ENCODE peak calls at places on chromosomes 12 and 14, in six cellular contexts. One of them, this sample, is unnamed.
A peak's percentile ranks its signal among the peaks of the same experiment; 100 is the strongest.

GRCh38 chr14:96027356-96028335 is 11.5 kb upstream of the C14orf132 start:
- DNase-seq in CD4-positive, CD25-positive, alpha-beta regulatory T cell: no peak
- DNase-seq in sigmoid colon: no peak
- DNase-seq in thoracic aorta: no peak
- DNase-seq in OCI-LY7: no peak
- DNase-seq in spleen: no peak
- DNase-seq in this sample: no peak

GRCh38 chr12:11719678-11720099 is 70.2 kb downstream of the ETV6 start:
- DNase-seq in thoracic aorta: peak; percentile 60
- DNase-seq in sigmoid colon: peak; percentile 76
- DNase-seq in OCI-LY7: no peak
- DNase-seq in spleen: peak; percentile 88
- DNase-seq in CD4-positive, CD25-positive, alpha-beta regulatory T cell: no peak
- DNase-seq in this sample: peak; percentile 75

GRCh38 chr12:11497995-11498394 is 102.6 kb upstream of the PRB2 start:
- DNase-seq in CD4-positive, CD25-positive, alpha-beta regulatory T cell: no peak
- DNase-seq in OCI-LY7: peak; percentile 62
- DNase-seq in thoracic aorta: no peak
- DNase-seq in sigmoid colon: no peak
- DNase-seq in spleen: no peak
- DNase-seq in this sample: no peak

GRCh38 chr12:90335561-90335960 is 619.4 kb downstream of the CCER1 start:
- DNase-seq in sigmoid colon: no peak
- DNase-seq in thoracic aorta: no peak
- DNase-seq in CD4-positive, CD25-positive, alpha-beta regulatory T cell: no peak
- DNase-seq in spleen: no peak
- DNase-seq in OCI-LY7: no peak
- DNase-seq in this sample: peak; percentile 47

GRCh38 chr12:48003226-48004038 is 844 bp downstream of the COL2A1 start:
- DNase-seq in sigmoid colon: no peak
- DNase-seq in CD4-positive, CD25-positive, alpha-beta regulatory T cell: peak; percentile 19
- DNase-seq in spleen: no peak
- DNase-seq in OCI-LY7: no peak
- DNase-seq in thoracic aorta: no peak
- DNase-seq in this sample: peak; percentile 17

GRCh38 chr12:98698603-98699463 is 53.7 kb downstream of the APAF1 start:
- DNase-seq in thoracic aorta: no peak
- DNase-seq in OCI-LY7: peak; percentile 68
- DNase-seq in CD4-positive, CD25-positive, alpha-beta regulatory T cell: peak; percentile 50
- DNase-seq in sigmoid colon: peak; percentile 71
- DNase-seq in spleen: no peak
- DNase-seq in this sample: peak; percentile 71

GRCh38 chr12:80268924-80269749 is 169.8 kb downstream of the OTOGL start:
- DNase-seq in sigmoid colon: no peak
- DNase-seq in OCI-LY7: no peak
- DNase-seq in thoracic aorta: no peak
- DNase-seq in spleen: no peak
- DNase-seq in CD4-positive, CD25-positive, alpha-beta regulatory T cell: no peak
- DNase-seq in this sample: peak; percentile 92

GRCh38 chr12:53659011-53659551 is 16.8 kb downstream of the ATP5MC2 start:
- DNase-seq in spleen: no peak
- DNase-seq in thoracic aorta: no peak
- DNase-seq in OCI-LY7: no peak
- DNase-seq in sigmoid colon: no peak
- DNase-seq in CD4-positive, CD25-positive, alpha-beta regulatory T cell: no peak
- DNase-seq in this sample: peak; percentile 93

GRCh38 chr14:100747021-100747586 is 20.4 kb downstream of the DLK1 start:
- DNase-seq in OCI-LY7: no peak
- DNase-seq in thoracic aorta: no peak
- DNase-seq in CD4-positive, CD25-positive, alpha-beta regulatory T cell: no peak
- DNase-seq in sigmoid colon: peak; percentile 58
- DNase-seq in spleen: peak; percentile 47
- DNase-seq in this sample: peak; percentile 95

GRCh38 chr14:22685467-22685866 is 41.3 kb upstream of the OR6J1 start:
- DNase-seq in thoracic aorta: no peak
- DNase-seq in OCI-LY7: no peak
- DNase-seq in sigmoid colon: no peak
- DNase-seq in CD4-positive, CD25-positive, alpha-beta regulatory T cell: no peak
- DNase-seq in spleen: no peak
- DNase-seq in this sample: no peak

GRCh38 chr12:65415826-65416225 is 137.3 kb downstream of the MSRB3 start:
- DNase-seq in CD4-positive, CD25-positive, alpha-beta regulatory T cell: no peak
- DNase-seq in spleen: no peak
- DNase-seq in sigmoid colon: no peak
- DNase-seq in OCI-LY7: no peak
- DNase-seq in thoracic aorta: no peak
- DNase-seq in this sample: no peak

GRCh38 chr14:49770212-49770817 is 2.4 kb downstream of the KLHDC2 start:
- DNase-seq in spleen: no peak
- DNase-seq in CD4-positive, CD25-positive, alpha-beta regulatory T cell: no peak
- DNase-seq in thoracic aorta: no peak
- DNase-seq in sigmoid colon: no peak
- DNase-seq in OCI-LY7: no peak
- DNase-seq in this sample: peak; percentile 55

GRCh38 chr12:85036241-85036707 is at the start of the genes LRRIQ1 and TSPAN19:
- DNase-seq in spleen: peak; percentile 67
- DNase-seq in OCI-LY7: peak; percentile 1
- DNase-seq in CD4-positive, CD25-positive, alpha-beta regulatory T cell: no peak
- DNase-seq in thoracic aorta: no peak
- DNase-seq in sigmoid colon: peak; percentile 76
- DNase-seq in this sample: peak; percentile 92

GRCh38 chr12:79374543-79374942 is 316.2 kb downstream of the PAWR start:
- DNase-seq in thoracic aorta: no peak
- DNase-seq in spleen: no peak
- DNase-seq in sigmoid colon: no peak
- DNase-seq in CD4-positive, CD25-positive, alpha-beta regulatory T cell: no peak
- DNase-seq in OCI-LY7: no peak
- DNase-seq in this sample: no peak

GRCh38 chr12:45232771-45233372 is 17.0 kb downstream of the ANO6 start:
- DNase-seq in thoracic aorta: peak; percentile 51
- DNase-seq in CD4-positive, CD25-positive, alpha-beta regulatory T cell: no peak
- DNase-seq in sigmoid colon: peak; percentile 73
- DNase-seq in spleen: no peak
- DNase-seq in OCI-LY7: no peak
- DNase-seq in this sample: peak; percentile 92

GRCh38 chr14:71478542-71478941 is 453.7 kb upstream of the RGS6 start:
- DNase-seq in OCI-LY7: peak; percentile 7
- DNase-seq in CD4-positive, CD25-positive, alpha-beta regulatory T cell: no peak
- DNase-seq in thoracic aorta: no peak
- DNase-seq in spleen: no peak
- DNase-seq in sigmoid colon: no peak
- DNase-seq in this sample: peak; percentile 71

GRCh38 chr14:81464253-81465001 is 64.3 kb upstream of the STON2 start:
- DNase-seq in sigmoid colon: no peak
- DNase-seq in thoracic aorta: no peak
- DNase-seq in spleen: no peak
- DNase-seq in CD4-positive, CD25-positive, alpha-beta regulatory T cell: peak; percentile 79
- DNase-seq in OCI-LY7: peak; percentile 81
- DNase-seq in this sample: peak; percentile 39

GRCh38 chr14:60215127-60215444 is 33.9 kb upstream of the PPM1A start:
- DNase-seq in spleen: no peak
- DNase-seq in sigmoid colon: no peak
- DNase-seq in thoracic aorta: no peak
- DNase-seq in OCI-LY7: no peak
- DNase-seq in CD4-positive, CD25-positive, alpha-beta regulatory T cell: no peak
- DNase-seq in this sample: no peak

GRCh38 chr14:77046706-77047105 is 18.2 kb upstream of the IRF2BPL start:
- DNase-seq in sigmoid colon: no peak
- DNase-seq in spleen: no peak
- DNase-seq in CD4-positive, CD25-positive, alpha-beta regulatory T cell: no peak
- DNase-seq in thoracic aorta: no peak
- DNase-seq in OCI-LY7: no peak
- DNase-seq in this sample: no peak

GRCh38 chr14:77086017-77086727 is 11.9 kb upstream of the CIPC start:
- DNase-seq in OCI-LY7: no peak
- DNase-seq in sigmoid colon: no peak
- DNase-seq in spleen: no peak
- DNase-seq in CD4-positive, CD25-positive, alpha-beta regulatory T cell: peak; percentile 11
- DNase-seq in thoracic aorta: no peak
- DNase-seq in this sample: peak; percentile 72

GRCh38 chr14:47438650-47439140 is 236.7 kb downstream of the MDGA2 start:
- DNase-seq in CD4-positive, CD25-positive, alpha-beta regulatory T cell: no peak
- DNase-seq in OCI-LY7: no peak
- DNase-seq in thoracic aorta: no peak
- DNase-seq in sigmoid colon: no peak
- DNase-seq in spleen: no peak
- DNase-seq in this sample: peak; percentile 5

GRCh38 chr12:95218164-95218851 is 701 bp downstream of the VEZT start:
- DNase-seq in spleen: no peak
- DNase-seq in thoracic aorta: no peak
- DNase-seq in OCI-LY7: peak; percentile 79
- DNase-seq in CD4-positive, CD25-positive, alpha-beta regulatory T cell: peak; percentile 62
- DNase-seq in sigmoid colon: no peak
- DNase-seq in this sample: peak; percentile 67

GRCh38 chr12:45302621-45303020 is 86.7 kb downstream of the ANO6 start:
- DNase-seq in sigmoid colon: no peak
- DNase-seq in OCI-LY7: no peak
- DNase-seq in thoracic aorta: no peak
- DNase-seq in spleen: no peak
- DNase-seq in CD4-positive, CD25-positive, alpha-beta regulatory T cell: no peak
- DNase-seq in this sample: no peak

GRCh38 chr14:66231823-66232222 is 254.3 kb upstream of the CCDC196 start:
- DNase-seq in spleen: no peak
- DNase-seq in thoracic aorta: no peak
- DNase-seq in CD4-positive, CD25-positive, alpha-beta regulatory T cell: no peak
- DNase-seq in OCI-LY7: no peak
- DNase-seq in sigmoid colon: no peak
- DNase-seq in this sample: no peak

GRCh38 chr12:7937867-7938506 is 2.0 kb upstream of the SLC2A3 start:
- DNase-seq in CD4-positive, CD25-positive, alpha-beta regulatory T cell: no peak
- DNase-seq in sigmoid colon: no peak
- DNase-seq in spleen: no peak
- DNase-seq in thoracic aorta: no peak
- DNase-seq in OCI-LY7: no peak
- DNase-seq in this sample: peak; percentile 22

GRCh38 chr14:74286736-74287135 is 16.0 kb downstream of the ABCD4 start:
- DNase-seq in CD4-positive, CD25-positive, alpha-beta regulatory T cell: no peak
- DNase-seq in sigmoid colon: no peak
- DNase-seq in spleen: no peak
- DNase-seq in thoracic aorta: no peak
- DNase-seq in OCI-LY7: no peak
- DNase-seq in this sample: no peak

GRCh38 chr14:50785506-50786063 is 45.4 kb downstream of the NIN start:
- DNase-seq in CD4-positive, CD25-positive, alpha-beta regulatory T cell: peak; percentile 18
- DNase-seq in OCI-LY7: peak; percentile 35
- DNase-seq in sigmoid colon: no peak
- DNase-seq in spleen: no peak
- DNase-seq in thoracic aorta: no peak
- DNase-seq in this sample: no peak

DNA sequence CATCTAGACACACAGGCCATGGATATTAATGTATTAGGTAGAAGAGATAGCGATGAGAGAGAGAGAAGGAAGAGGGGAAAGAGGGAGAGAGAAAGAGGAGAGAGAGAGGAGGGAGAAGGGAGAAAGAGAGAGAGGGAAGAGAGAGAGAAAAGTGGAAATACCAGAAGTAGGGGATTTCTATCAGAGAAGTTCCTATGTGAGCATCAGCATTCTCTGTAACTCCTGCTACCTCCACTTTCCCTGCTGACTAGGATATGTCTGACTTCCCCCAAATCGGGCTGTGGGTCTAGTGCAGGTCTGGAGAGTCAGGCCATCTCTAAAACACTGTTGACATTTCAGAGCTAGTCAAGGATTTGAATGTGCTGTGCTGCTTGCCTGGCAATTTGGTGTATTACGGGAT is 3.6 kb downstream of the ARHGDIB start:
- DNase-seq in thoracic aorta: no peak
- DNase-seq in spleen: no peak
- DNase-seq in CD4-positive, CD25-positive, alpha-beta regulatory T cell: no peak
- DNase-seq in sigmoid colon: no peak
- DNase-seq in OCI-LY7: no peak
- DNase-seq in this sample: no peak
- H3K27ac ChIP-seq in thoracic aorta: peak overlapping the region; percentile 55
- H3K27ac ChIP-seq in spleen: peak overlapping the region; percentile 90
- H3K27ac ChIP-seq in CD4-positive, CD25-positive, alpha-beta regulatory T cell: peak overlapping the region; percentile 99
- H3K27ac ChIP-seq in sigmoid colon: peak overlapping the region; percentile 65
- H3K27ac ChIP-seq in OCI-LY7: peak overlapping the region; percentile 97
- H3K27ac ChIP-seq in this sample: no peak overlapping the region

DNA sequence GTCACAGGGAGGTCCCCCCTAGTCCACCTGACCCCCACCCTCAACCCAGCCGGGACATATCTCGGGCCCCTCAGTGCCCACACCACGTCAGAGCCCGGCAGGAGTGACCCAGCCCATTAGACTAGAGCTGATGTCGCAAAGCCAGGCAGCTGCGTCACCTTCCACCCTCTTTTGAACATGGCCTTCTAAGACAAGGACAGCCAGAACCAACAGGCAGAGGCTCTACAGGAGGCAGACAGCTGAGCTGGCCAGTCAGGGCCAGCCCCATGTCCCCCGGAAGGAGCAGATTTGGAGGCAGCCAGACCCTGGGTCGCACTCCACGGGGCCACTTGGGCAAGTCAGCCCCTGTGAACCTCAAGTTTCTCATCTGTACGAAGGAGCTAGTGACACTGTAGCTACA is 44.1 kb downstream of the SCARB1 start:
- DNase-seq in CD4-positive, CD25-positive, alpha-beta regulatory T cell: no peak
- DNase-seq in thoracic aorta: no peak
- DNase-seq in OCI-LY7: no peak
- DNase-seq in sigmoid colon: no peak
- DNase-seq in spleen: no peak
- DNase-seq in this sample: no peak
- H3K27ac ChIP-seq in CD4-positive, CD25-positive, alpha-beta regulatory T cell: no peak overlapping the region
- H3K27ac ChIP-seq in thoracic aorta: no peak overlapping the region
- H3K27ac ChIP-seq in OCI-LY7: no peak overlapping the region
- H3K27ac ChIP-seq in sigmoid colon: no peak overlapping the region
- H3K27ac ChIP-seq in spleen: no peak overlapping the region
- H3K27ac ChIP-seq in this sample: no peak overlapping the region

GRCh38 chr12:12881495-12881894 is 9.9 kb upstream of the GPRC5A start:
- DNase-seq in spleen: no peak
- DNase-seq in OCI-LY7: no peak
- DNase-seq in sigmoid colon: peak; percentile 29
- DNase-seq in CD4-positive, CD25-positive, alpha-beta regulatory T cell: no peak
- DNase-seq in thoracic aorta: no peak
- DNase-seq in this sample: no peak
- H3K27ac ChIP-seq in spleen: no peak overlapping the region
- H3K27ac ChIP-seq in OCI-LY7: no peak overlapping the region
- H3K27ac ChIP-seq in sigmoid colon: no peak overlapping the region
- H3K27ac ChIP-seq in CD4-positive, CD25-positive, alpha-beta regulatory T cell: no peak overlapping the region
- H3K27ac ChIP-seq in thoracic aorta: no peak overlapping the region
- H3K27ac ChIP-seq in this sample: peak overlapping the region; percentile 31

DNA sequence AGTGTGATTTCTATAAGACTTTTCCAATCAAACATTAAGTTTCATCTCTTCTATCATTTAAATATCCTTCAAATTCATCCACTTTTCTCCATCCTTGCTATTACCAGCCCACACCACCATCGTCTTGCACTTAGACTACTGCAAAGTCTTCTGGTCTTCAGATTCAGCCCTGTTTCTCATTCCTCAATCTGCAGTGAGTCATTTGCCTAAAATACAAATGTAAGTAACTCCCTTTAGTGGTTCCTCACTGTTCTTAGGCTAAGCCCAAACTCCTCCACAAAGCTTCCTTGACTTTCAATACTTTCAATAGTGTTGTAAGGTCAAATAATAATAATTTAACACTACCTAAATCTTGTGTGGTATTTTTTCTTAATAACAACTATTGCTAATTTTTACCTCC is 83.3 kb downstream of the PLEKHG7 start:
- DNase-seq in CD4-positive, CD25-positive, alpha-beta regulatory T cell: no peak
- DNase-seq in spleen: no peak
- DNase-seq in OCI-LY7: no peak
- DNase-seq in thoracic aorta: no peak
- DNase-seq in sigmoid colon: no peak
- DNase-seq in this sample: peak; percentile 66
- H3K27ac ChIP-seq in CD4-positive, CD25-positive, alpha-beta regulatory T cell: no peak overlapping the region
- H3K27ac ChIP-seq in spleen: no peak overlapping the region
- H3K27ac ChIP-seq in OCI-LY7: no peak overlapping the region
- H3K27ac ChIP-seq in thoracic aorta: no peak overlapping the region
- H3K27ac ChIP-seq in sigmoid colon: no peak overlapping the region
- H3K27ac ChIP-seq in this sample: no peak overlapping the region

This sample was measured in fibroblast of lung.